ENCODE peak calls at places on chromosomes 2 and 18, in eight cellular contexts. C is NCI-H69, U is AG08395, Y is cardiac muscle cell, E is thoracic aorta, Z is astrocyte of the spinal cord, P is nucleus accumbens, G is hippocampal formation. M is an unnamed sample.
A peak's percentile ranks its signal among the peaks of the same experiment; 100 is the strongest.

GRCh38 chr18:74353169-74353775 is 37.6 kb downstream of the C18orf63 start:
- DNase-seq in U (peak; percentile 72), P (peak; percentile 32), C (peak; percentile 79), G (peak; percentile 91), E (peak; percentile 26), Y (peak; percentile 76), Z (peak; percentile 66), M (no peak)

GRCh38 chr2:216188956-216189355 is 79.8 kb downstream of the XRCC5 start:
- DNase-seq in Y (no peak), G (no peak), C (peak; percentile 4), U (peak; percentile 40), E (no peak), P (no peak), Z (peak; percentile 14), M (no peak)

GRCh38 chr2:135586148-135586547 is 54.9 kb downstream of the R3HDM1 start:
- DNase-seq in G (no peak), E (no peak), C (peak; percentile 60), P (no peak), Y (peak; percentile 2), Z (no peak), U (no peak), M (no peak)

GRCh38 chr2:174992886-174993285 is 12.3 kb downstream of the CHN1 start:
- DNase-seq in P (no peak), Z (no peak), Y (no peak), E (no peak), C (no peak), G (no peak), U (no peak), M (no peak)

GRCh38 chr2:235497096-235497495 is 3.3 kb downstream of the AGAP1 start:
- DNase-seq in E (no peak), P (no peak), G (no peak), Z (no peak), Y (no peak), U (no peak), C (no peak), M (no peak)

GRCh38 chr2:71003396-71003795 is 8.7 kb upstream of the TEX261 start:
- DNase-seq in P (no peak), U (no peak), E (no peak), C (no peak), G (no peak), Y (no peak), Z (no peak), M (no peak)

GRCh38 chr2:164671664-164672396 is 50.5 kb upstream of the GRB14 start:
- DNase-seq in C (no peak), Y (no peak), E (no peak), Z (no peak), G (no peak), U (peak; percentile 46), P (no peak), M (no peak)

GRCh38 chr2:64645014-64645418 is 8.7 kb downstream of the SERTAD2 start:
- DNase-seq in E (no peak), U (peak; percentile 55), Z (peak; percentile 78), Y (peak; percentile 89), G (no peak), C (peak; percentile 81), P (no peak), M (no peak)

GRCh38 chr2:241859436-241860183 is 916 bp upstream of the PDCD1 start:
- DNase-seq in P (no peak), U (peak; percentile 67), E (no peak), G (no peak), Y (no peak), C (no peak), Z (no peak), M (peak; percentile 81)

GRCh38 chr2:141021109-141021508 is 1109.7 kb downstream of the LRP1B start:
- DNase-seq in E (no peak), U (peak; percentile 68), G (no peak), Z (peak; percentile 86), Y (no peak), C (no peak), P (no peak), M (no peak)

GRCh38 chr2:64945973-64946736 is 43.0 kb upstream of the SLC1A4 start:
- DNase-seq in C (no peak), U (peak; percentile 37), P (no peak), Y (no peak), Z (peak; percentile 17), E (no peak), G (no peak), M (no peak)

GRCh38 chr2:176291335-176291734 is 22.1 kb downstream of the MTX2 start:
- DNase-seq in Z (no peak), U (no peak), P (no peak), Y (no peak), C (no peak), E (no peak), G (no peak), M (no peak)

GRCh38 chr2:237067985-237068576 is 17.6 kb upstream of the COPS8 start:
- DNase-seq in E (no peak), P (no peak), U (no peak), C (no peak), G (no peak), Y (no peak), Z (no peak), M (no peak)

GRCh38 chr18:3411854-3412268 is 38.1 kb upstream of the TGIF1 start:
- DNase-seq in U (peak; percentile 57), E (no peak), C (peak; percentile 61), Z (no peak), P (no peak), Y (no peak), G (no peak), M (no peak)

GRCh38 chr18:75105551-75106254 is 103.2 kb downstream of the PTGR3 start:
- DNase-seq in E (no peak), Y (no peak), Z (no peak), U (no peak), G (no peak), P (no peak), C (no peak), M (no peak)

M was measured in kidney.